ENCODE peak calls at places on chromosomes 13 and 19, in five cellular contexts. One of them, this sample, is unnamed.

GRCh38 chr19:10713317-10713716 is 4.6 kb upstream of the DNM2 start:
- DNase-seq in mammary epithelial cell: no peak
- DNase-seq in fibroblast of the aortic adventitia: no peak
- DNase-seq in AG04450: no peak
- DNase-seq in left lung: no peak
- DNase-seq in this sample: no peak

GRCh38 chr19:46515879-46516350 is 20.2 kb upstream of the PNMA8B start:
- DNase-seq in left lung: no peak
- DNase-seq in AG04450: no peak
- DNase-seq in mammary epithelial cell: peak
- DNase-seq in fibroblast of the aortic adventitia: peak
- DNase-seq in this sample: no peak

GRCh38 chr13:113151745-113152707 is 6.4 kb upstream of the PROZ start:
- DNase-seq in fibroblast of the aortic adventitia: peak
- DNase-seq in left lung: no peak
- DNase-seq in AG04450: peak
- DNase-seq in mammary epithelial cell: no peak
- DNase-seq in this sample: no peak

GRCh38 chr19:6828698-6829633 is 56.5 kb downstream of the VAV1 start:
- DNase-seq in mammary epithelial cell: no peak
- DNase-seq in left lung: no peak
- DNase-seq in fibroblast of the aortic adventitia: no peak
- DNase-seq in AG04450: no peak
- DNase-seq in this sample: no peak

GRCh38 chr13:97977376-97977705 is 23.9 kb downstream of the IPO5 start:
- DNase-seq in fibroblast of the aortic adventitia: peak
- DNase-seq in AG04450: no peak
- DNase-seq in left lung: no peak
- DNase-seq in mammary epithelial cell: no peak
- DNase-seq in this sample: no peak

GRCh38 chr13:30585748-30586262 is 31.9 kb upstream of the USPL1 start:
- DNase-seq in mammary epithelial cell: no peak
- DNase-seq in fibroblast of the aortic adventitia: peak
- DNase-seq in AG04450: peak
- DNase-seq in left lung: no peak
- DNase-seq in this sample: no peak

GRCh38 chr13:93422980-93423554 is 196.5 kb downstream of the GPC6 start:
- DNase-seq in left lung: no peak
- DNase-seq in fibroblast of the aortic adventitia: no peak
- DNase-seq in mammary epithelial cell: no peak
- DNase-seq in AG04450: no peak
- DNase-seq in this sample: no peak

GRCh38 chr13:42798118-42798517 is 16.7 kb downstream of the FAM216B start:
- DNase-seq in left lung: no peak
- DNase-seq in mammary epithelial cell: no peak
- DNase-seq in fibroblast of the aortic adventitia: no peak
- DNase-seq in AG04450: no peak
- DNase-seq in this sample: no peak

GRCh38 chr13:93517658-93518057 is 291.1 kb downstream of the GPC6 start:
- DNase-seq in fibroblast of the aortic adventitia: no peak
- DNase-seq in left lung: no peak
- DNase-seq in AG04450: no peak
- DNase-seq in mammary epithelial cell: no peak
- DNase-seq in this sample: no peak

GRCh38 chr19:47447470-47448359 is 24.0 kb downstream of the SLC8A2 start:
- DNase-seq in mammary epithelial cell: peak
- DNase-seq in AG04450: no peak
- DNase-seq in fibroblast of the aortic adventitia: peak
- DNase-seq in left lung: no peak
- DNase-seq in this sample: no peak

GRCh38 chr19:47749326-47749725 is 4.0 kb downstream of the NOP53 start:
- DNase-seq in AG04450: no peak
- DNase-seq in fibroblast of the aortic adventitia: no peak
- DNase-seq in left lung: no peak
- DNase-seq in mammary epithelial cell: no peak
- DNase-seq in this sample: no peak

GRCh38 chr19:20039203-20039723 is at the start of gene ZNF682:
- DNase-seq in fibroblast of the aortic adventitia: peak
- DNase-seq in left lung: peak
- DNase-seq in AG04450: peak
- DNase-seq in mammary epithelial cell: peak
- DNase-seq in this sample: peak

GRCh38 chr13:25001807-25002206 is 94.1 kb upstream of the PABPC3 start:
- DNase-seq in left lung: no peak
- DNase-seq in mammary epithelial cell: no peak
- DNase-seq in AG04450: no peak
- DNase-seq in fibroblast of the aortic adventitia: no peak
- DNase-seq in this sample: no peak

GRCh38 chr13:57018915-57019314 is 121.8 kb upstream of the PRR20A start:
- DNase-seq in left lung: no peak
- DNase-seq in AG04450: no peak
- DNase-seq in fibroblast of the aortic adventitia: no peak
- DNase-seq in mammary epithelial cell: no peak
- DNase-seq in this sample: no peak

GRCh38 chr13:113028336-113029060 is 59.5 kb downstream of the MCF2L start:
- DNase-seq in AG04450: no peak
- DNase-seq in fibroblast of the aortic adventitia: no peak
- DNase-seq in left lung: peak
- DNase-seq in mammary epithelial cell: no peak
- DNase-seq in this sample: no peak

GRCh38 chr13:49610176-49610575 is 18.1 kb upstream of the ARL11 start:
- DNase-seq in fibroblast of the aortic adventitia: no peak
- DNase-seq in left lung: no peak
- DNase-seq in mammary epithelial cell: no peak
- DNase-seq in AG04450: no peak
- DNase-seq in this sample: no peak

GRCh38 chr19:4913996-4914735 is 4.9 kb downstream of the UHRF1 start:
- DNase-seq in AG04450: no peak
- DNase-seq in fibroblast of the aortic adventitia: no peak
- DNase-seq in left lung: no peak
- DNase-seq in mammary epithelial cell: no peak
- DNase-seq in this sample: no peak

GRCh38 chr19:56748443-56748842 is 76.9 kb upstream of the ZNF835 start:
- DNase-seq in left lung: no peak
- DNase-seq in AG04450: no peak
- DNase-seq in fibroblast of the aortic adventitia: no peak
- DNase-seq in mammary epithelial cell: no peak
- DNase-seq in this sample: no peak

GRCh38 chr13:77918391-77919261 is at the start of gene EDNRB:
- DNase-seq in left lung: peak
- DNase-seq in fibroblast of the aortic adventitia: peak
- DNase-seq in mammary epithelial cell: peak
- DNase-seq in AG04450: no peak
- DNase-seq in this sample: no peak

GRCh38 chr19:42179501-42179817 is 38.0 kb downstream of the DEDD2 start:
- DNase-seq in fibroblast of the aortic adventitia: no peak
- DNase-seq in left lung: no peak
- DNase-seq in mammary epithelial cell: no peak
- DNase-seq in AG04450: no peak
- DNase-seq in this sample: no peak

GRCh38 chr19:41298327-41298964 is 11.5 kb upstream of the CCDC97 start:
- DNase-seq in fibroblast of the aortic adventitia: peak
- DNase-seq in mammary epithelial cell: peak
- DNase-seq in AG04450: peak
- DNase-seq in left lung: peak
- DNase-seq in this sample: no peak

GRCh38 chr13:80386001-80386400 is 45.1 kb upstream of the SPRY2 start:
- DNase-seq in left lung: no peak
- DNase-seq in fibroblast of the aortic adventitia: no peak
- DNase-seq in AG04450: no peak
- DNase-seq in mammary epithelial cell: no peak
- DNase-seq in this sample: no peak

GRCh38 chr13:111385182-111385857 is 64.9 kb downstream of the TEX29 start:
- DNase-seq in left lung: no peak
- DNase-seq in mammary epithelial cell: no peak
- DNase-seq in AG04450: no peak
- DNase-seq in fibroblast of the aortic adventitia: no peak
- DNase-seq in this sample: no peak

GRCh38 chr19:56252699-56253422 is 19.7 kb upstream of the EDDM13 start:
- DNase-seq in left lung: peak
- DNase-seq in AG04450: peak
- DNase-seq in fibroblast of the aortic adventitia: peak
- DNase-seq in mammary epithelial cell: peak
- DNase-seq in this sample: peak

GRCh38 chr19:40677156-40677555 is 13.3 kb downstream of the NUMBL start:
- DNase-seq in left lung: peak
- DNase-seq in fibroblast of the aortic adventitia: no peak
- DNase-seq in AG04450: no peak
- DNase-seq in mammary epithelial cell: no peak
- DNase-seq in this sample: no peak

GRCh38 chr19:45729774-45730388 is 815 bp downstream of the FBXO46 start:
- DNase-seq in left lung: no peak
- DNase-seq in mammary epithelial cell: peak
- DNase-seq in fibroblast of the aortic adventitia: no peak
- DNase-seq in AG04450: no peak
- DNase-seq in this sample: no peak

GRCh38 chr19:38852231-38853044 is 2.7 kb upstream of the HNRNPL start:
- DNase-seq in mammary epithelial cell: peak
- DNase-seq in fibroblast of the aortic adventitia: peak
- DNase-seq in left lung: peak
- DNase-seq in AG04450: no peak
- DNase-seq in this sample: no peak

GRCh38 chr19:50496189-50497029 is 14.6 kb downstream of the JOSD2 start:
- DNase-seq in left lung: peak
- DNase-seq in AG04450: no peak
- DNase-seq in mammary epithelial cell: no peak
- DNase-seq in fibroblast of the aortic adventitia: no peak
- DNase-seq in this sample: no peak

GRCh38 chr19:53136432-53136831 is 3.7 kb upstream of the ZNF415 start:
- DNase-seq in fibroblast of the aortic adventitia: no peak
- DNase-seq in AG04450: no peak
- DNase-seq in left lung: no peak
- DNase-seq in mammary epithelial cell: no peak
- DNase-seq in this sample: no peak

GRCh38 chr19:53131085-53131484 is 1.6 kb downstream of the ZNF415 start:
- DNase-seq in left lung: no peak
- DNase-seq in AG04450: no peak
- DNase-seq in fibroblast of the aortic adventitia: no peak
- DNase-seq in mammary epithelial cell: no peak
- DNase-seq in this sample: no peak

GRCh38 chr19:53130506-53130905 is 2.2 kb downstream of the ZNF415 start:
- DNase-seq in fibroblast of the aortic adventitia: no peak
- DNase-seq in left lung: no peak
- DNase-seq in AG04450: no peak
- DNase-seq in mammary epithelial cell: no peak
- DNase-seq in this sample: no peak

GRCh38 chr19:53132231-53132991 is at the start of gene ZNF415:
- DNase-seq in mammary epithelial cell: peak
- DNase-seq in left lung: peak
- DNase-seq in AG04450: peak
- DNase-seq in fibroblast of the aortic adventitia: peak
- DNase-seq in this sample: no peak

GRCh38 chr19:53131732-53132131 is 978 bp downstream of the ZNF415 start:
- DNase-seq in fibroblast of the aortic adventitia: no peak
- DNase-seq in AG04450: no peak
- DNase-seq in mammary epithelial cell: no peak
- DNase-seq in left lung: no peak
- DNase-seq in this sample: no peak
- H3K4me3 ChIP-seq in fibroblast of the aortic adventitia: no peak
- H3K4me3 ChIP-seq in AG04450: peak
- H3K4me3 ChIP-seq in mammary epithelial cell: no peak
- H3K4me3 ChIP-seq in left lung: peak
- H3K4me3 ChIP-seq in this sample: peak

GRCh38 chr13:90416519-90416918 is 931.0 kb upstream of the MIR17HG start:
- DNase-seq in mammary epithelial cell: peak
- DNase-seq in AG04450: no peak
- DNase-seq in fibroblast of the aortic adventitia: peak
- DNase-seq in left lung: no peak
- DNase-seq in this sample: peak

GRCh38 chr13:90414691-90415596 is 932.5 kb upstream of the MIR17HG start:
- DNase-seq in mammary epithelial cell: peak
- DNase-seq in left lung: no peak
- DNase-seq in fibroblast of the aortic adventitia: peak
- DNase-seq in AG04450: peak
- DNase-seq in this sample: peak

GRCh38 chr13:90415902-90416301 is 931.6 kb upstream of the MIR17HG start:
- DNase-seq in AG04450: no peak
- DNase-seq in left lung: no peak
- DNase-seq in fibroblast of the aortic adventitia: no peak
- DNase-seq in mammary epithelial cell: no peak
- DNase-seq in this sample: no peak

GRCh38 chr13:90416938-90417337 is 930.5 kb upstream of the MIR17HG start:
- DNase-seq in AG04450: no peak
- DNase-seq in left lung: no peak
- DNase-seq in mammary epithelial cell: no peak
- DNase-seq in fibroblast of the aortic adventitia: no peak
- DNase-seq in this sample: no peak

DNA sequence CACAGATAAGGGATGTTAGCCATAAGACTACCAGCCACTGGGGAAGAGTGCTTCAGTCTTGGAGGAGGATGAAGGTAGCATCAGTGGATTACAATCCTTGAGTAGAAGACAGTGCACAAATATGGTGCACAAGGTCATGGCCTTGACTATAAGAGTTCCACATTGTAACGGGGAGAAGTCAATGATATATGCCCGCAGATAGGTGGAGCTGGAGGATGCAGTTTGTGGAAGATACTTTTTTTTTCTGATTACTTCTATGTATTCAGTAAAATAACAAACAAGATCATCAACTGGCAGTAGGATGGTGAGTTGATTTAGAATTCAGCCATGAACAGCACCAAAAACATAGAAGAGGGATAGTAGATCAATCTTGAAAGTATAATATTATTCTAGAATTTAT is 926.8 kb upstream of the MIR17HG start:
- DNase-seq in left lung: no peak
- DNase-seq in AG04450: no peak
- DNase-seq in mammary epithelial cell: no peak
- DNase-seq in fibroblast of the aortic adventitia: peak
- DNase-seq in this sample: no peak
- TF ChIP-seq CTCF in left lung: no peak
- TF ChIP-seq CTCF in AG04450: peak
- TF ChIP-seq CTCF in mammary epithelial cell: peak
- TF ChIP-seq CTCF in fibroblast of the aortic adventitia: peak
- TF ChIP-seq CTCF in this sample: peak

GRCh38 chr13:21221268-21221667 is 44.8 kb downstream of the MRPL57 start:
- DNase-seq in fibroblast of the aortic adventitia: no peak
- DNase-seq in mammary epithelial cell: no peak
- DNase-seq in left lung: no peak
- DNase-seq in AG04450: no peak
- DNase-seq in this sample: no peak
- H3K4me3 ChIP-seq in fibroblast of the aortic adventitia: no peak
- H3K4me3 ChIP-seq in mammary epithelial cell: no peak
- H3K4me3 ChIP-seq in left lung: no peak
- H3K4me3 ChIP-seq in AG04450: no peak
- H3K4me3 ChIP-seq in this sample: no peak

DNA sequence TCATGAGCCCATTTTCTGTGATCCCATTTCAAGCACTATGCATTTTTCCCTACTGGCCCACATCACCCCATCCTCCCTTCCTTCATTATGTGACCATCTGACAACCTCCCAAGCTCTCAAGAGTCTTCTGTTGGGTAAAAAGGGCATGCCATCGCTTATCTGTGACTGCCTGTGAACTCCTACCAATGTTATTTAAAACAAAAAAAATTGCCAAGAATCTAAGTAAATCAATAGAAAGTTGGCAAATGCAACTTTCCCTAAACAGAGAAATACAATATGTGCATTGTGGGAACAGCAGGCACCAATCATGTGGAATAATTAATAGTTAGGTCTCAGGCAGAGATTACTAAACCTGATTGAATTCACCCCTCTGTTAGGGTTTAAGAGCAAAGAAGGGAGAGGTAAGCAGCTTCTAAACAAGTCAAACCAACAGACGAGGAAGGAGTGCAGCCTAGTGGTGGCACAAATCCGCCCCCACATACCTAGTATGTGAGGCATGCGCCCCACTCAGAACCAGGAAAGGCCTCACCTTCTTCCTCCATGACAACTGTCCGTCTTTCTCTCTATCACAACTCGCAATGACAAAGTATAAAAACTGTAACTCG is 29.8 kb downstream of the DZIP1 start:
- DNase-seq in mammary epithelial cell: peak
- DNase-seq in AG04450: no peak
- DNase-seq in left lung: no peak
- DNase-seq in fibroblast of the aortic adventitia: no peak
- DNase-seq in this sample: no peak
- TF ChIP-seq CTCF in mammary epithelial cell: peak
- TF ChIP-seq CTCF in AG04450: no peak
- TF ChIP-seq CTCF in left lung: no peak
- TF ChIP-seq CTCF in fibroblast of the aortic adventitia: no peak
- TF ChIP-seq CTCF in this sample: peak